ENCODE peak calls at places on chromosome 4, in four cellular contexts. S is breast epithelium; C is CD8-positive, alpha-beta T cell; A is left lung. V is an unnamed sample. For H3K36me3, the result is how much of the 10 kb centered on the place peaks cover.

GRCh38 chr4:142516686-142517145 is 329.4 kb downstream of the INPP4B start:
- DNase-seq in S (no peak), C (no peak), A (no peak), V (no peak)

GRCh38 chr4:143294710-143295109 is 42.0 kb upstream of the GAB1 start:
- DNase-seq in S (no peak), C (no peak), A (no peak), V (no peak)

GRCh38 chr4:106746451-106746850 is 289.7 kb downstream of the DKK2 start:
- DNase-seq in S (no peak), C (no peak), A (no peak), V (no peak)

GRCh38 chr4:86448891-86449290 is 89.0 kb upstream of the MAPK10 start:
- DNase-seq in S (no peak), C (no peak), A (no peak), V (no peak)

GRCh38 chr4:57132746-57133142 is 22.6 kb upstream of the IGFBP7 start:
- DNase-seq in S (no peak), C (no peak), A (no peak), V (no peak)

GRCh38 chr4:119628281-119629141 is at the start of gene PDE5A:
- DNase-seq in S (peak), C (peak), A (peak), V (peak)

GRCh38 chr4:8775751-8776355 is 95.8 kb downstream of the HMX1 start:
- DNase-seq in S (no peak), C (no peak), A (peak), V (no peak)

GRCh38 chr4:132694775-132695174 is 454.3 kb upstream of the PCDH10 start:
- DNase-seq in S (no peak), C (no peak), A (no peak), V (no peak)

GRCh38 chr4:71389149-71389840 is 50.5 kb downstream of the SLC4A4 start:
- DNase-seq in S (no peak), C (no peak), A (no peak), V (peak)

GRCh38 chr4:174047363-174047762 is 236.1 kb downstream of the FBXO8 start:
- DNase-seq in S (no peak), C (no peak), A (no peak), V (no peak)

GRCh38 chr4:186203391-186203802 is 12.0 kb downstream of the CYP4V2 start:
- DNase-seq in S (no peak), C (no peak), A (no peak), V (no peak)

GRCh38 chr4:30720656-30721352 is 635 bp downstream of the PCDH7 start:
- DNase-seq in S (no peak), C (no peak), A (peak), V (no peak)

GRCh38 chr4:8514391-8514790 is 65.8 kb upstream of the GPR78 start:
- DNase-seq in S (no peak), C (no peak), A (peak), V (no peak)

GRCh38 chr4:89929425-89930272 is 35.0 kb downstream of the MMRN1 start:
- DNase-seq in S (no peak), C (no peak), A (no peak), V (no peak)

GRCh38 chr4:117900832-117901231 is 133.5 kb upstream of the NDST3 start:
- DNase-seq in S (no peak), C (no peak), A (no peak), V (no peak)

GRCh38 chr4:34280131-34280530 is 1964.2 kb downstream of the ARAP2 start:
- DNase-seq in S (no peak), C (no peak), A (no peak), V (no peak)

GRCh38 chr4:96638132-96638531 is 798.2 kb downstream of the PDHA2 start:
- DNase-seq in S (no peak), C (no peak), A (no peak), V (no peak)

GRCh38 chr4:120921456-120922389 is 803 bp downstream of the PRDM5 start:
- DNase-seq in S (peak), C (no peak), A (peak), V (peak)

GRCh38 chr4:42995343-42995944 is 102.9 kb downstream of the GRXCR1 start:
- DNase-seq in S (no peak), C (no peak), A (no peak), V (no peak)

GRCh38 chr4:8239661-8240060 is 29.9 kb upstream of the HTRA3 start:
- DNase-seq in S (no peak), C (no peak), A (peak), V (no peak)

GRCh38 chr4:189117426-189117825 is 823.2 kb upstream of the FRG1 start:
- DNase-seq in S (no peak), C (no peak), A (no peak), V (no peak)

GRCh38 chr4:2829321-2829932 is 14.2 kb upstream of the ADD1 start:
- DNase-seq in S (no peak), C (no peak), A (no peak), V (peak)

GRCh38 chr4:108937066-108937465 is 174.2 kb upstream of the ETNPPL start:
- DNase-seq in S (no peak), C (no peak), A (no peak), V (no peak)

GRCh38 chr4:86939737-86940141 is 4.9 kb downstream of the AFF1 start:
- DNase-seq in S (no peak), C (no peak), A (no peak), V (no peak)

GRCh38 chr4:83217721-83218522 is 66.7 kb downstream of the COQ2 start:
- DNase-seq in S (no peak), C (peak), A (no peak), V (no peak)

GRCh38 chr4:108399610-108400265 is 220.6 kb upstream of the RPL34 start:
- DNase-seq in S (no peak), C (no peak), A (no peak), V (no peak)

GRCh38 chr4:176333076-176333475 is 13.3 kb downstream of the SPCS3 start:
- DNase-seq in S (no peak), C (no peak), A (no peak), V (no peak)

GRCh38 chr4:28357985-28358384 is 1497.3 kb downstream of the STIM2 start:
- DNase-seq in S (no peak), C (no peak), A (no peak), V (no peak)

GRCh38 chr4:107736924-107737448 is 17.0 kb upstream of the PAPSS1 start:
- DNase-seq in S (no peak), C (no peak), A (no peak), V (no peak)

GRCh38 chr4:139552506-139552905 is 3.5 kb downstream of the SETD7 start:
- DNase-seq in S (no peak), C (no peak), A (no peak), V (no peak)

GRCh38 chr4:127618427-127618826 is 14.3 kb upstream of the INTU start:
- DNase-seq in S (no peak), C (no peak), A (no peak), V (no peak)

GRCh38 chr4:120452006-120452405 is 385.4 kb upstream of the MAD2L1 start:
- DNase-seq in S (no peak), C (no peak), A (no peak), V (no peak)

DNA sequence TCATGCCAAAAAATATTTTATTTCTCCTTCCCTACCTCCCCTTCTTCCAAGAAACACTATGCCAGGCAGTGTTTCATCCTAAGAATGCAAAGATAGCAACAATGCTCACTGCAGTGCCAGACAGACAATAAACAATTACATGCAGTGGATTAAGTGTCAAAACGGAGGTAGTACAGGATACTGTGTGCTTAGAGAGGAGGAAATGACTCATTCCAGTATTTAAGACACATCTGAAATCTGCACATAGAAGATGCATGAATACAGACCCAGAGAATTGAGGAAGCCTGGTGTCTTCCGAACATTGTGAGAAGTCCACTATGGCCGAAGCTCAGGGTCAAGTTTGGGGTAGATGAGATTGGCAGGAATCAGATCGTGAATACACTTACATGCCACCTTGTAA is 326.4 kb downstream of the PPP3CA start:
- DNase-seq in S (no peak), C (no peak), A (no peak), V (no peak)
- H3K27ac ChIP-seq in S (no peak), C (peak), A (no peak), V (no peak)

GRCh38 chr4:54254116-54254914 is 25.2 kb downstream of the PDGFRA start:
- DNase-seq in S (no peak), C (no peak), A (no peak), V (no peak)
- H3K36me3 ChIP-seq in S (under half), C (under half), A (under half), V (under half)

GRCh38 chr4:38236003-38236402 is 275.8 kb downstream of the PTTG2 start:
- DNase-seq in S (no peak), C (no peak), A (no peak), V (no peak)
- H3K27ac ChIP-seq in S (no peak), C (no peak), A (no peak), V (no peak)

GRCh38 chr4:145538636-145539035 is 57.0 kb downstream of the SMAD1 start:
- DNase-seq in S (no peak), C (no peak), A (no peak), V (no peak)

GRCh38 chr4:145539677-145540076 is 58.0 kb downstream of the SMAD1 start:
- DNase-seq in S (no peak), C (no peak), A (no peak), V (no peak)

GRCh38 chr4:145541266-145541770 is 59.7 kb downstream of the SMAD1 start:
- DNase-seq in S (no peak), C (no peak), A (no peak), V (no peak)

GRCh38 chr4:145536044-145536443 is 54.4 kb downstream of the SMAD1 start:
- DNase-seq in S (no peak), C (no peak), A (no peak), V (no peak)

GRCh38 chr4:145540235-145540634 is 58.6 kb downstream of the SMAD1 start:
- DNase-seq in S (no peak), C (no peak), A (no peak), V (no peak)
- H3K36me3 ChIP-seq in S (under half), C (under half), A (under half), V (under half)

V was measured in tibial nerve.